ENCODE peak calls at places on chromosomes 12 and 14, in four cellular contexts. One of them, this sample, is unnamed.

GRCh38 chr14:35215110-35215872 is 76.9 kb upstream of the PSMA6 start:
- DNase-seq in trophoblast cell: peak; percentile 37
- DNase-seq in neuronal stem cell: peak; percentile 30
- DNase-seq in mesenchymal stem cell: peak; percentile 79
- DNase-seq in this sample: peak; percentile 80

GRCh38 chr12:52120951-52121847 is 41.7 kb downstream of the SMIM41 start:
- DNase-seq in trophoblast cell: no peak
- DNase-seq in neuronal stem cell: no peak
- DNase-seq in mesenchymal stem cell: no peak
- DNase-seq in this sample: peak; percentile 53

GRCh38 chr12:126676426-126676825 is 1590.5 kb upstream of the TMEM132C start:
- DNase-seq in trophoblast cell: no peak
- DNase-seq in neuronal stem cell: no peak
- DNase-seq in mesenchymal stem cell: no peak
- DNase-seq in this sample: no peak

GRCh38 chr12:69553626-69554248 is 31.5 kb upstream of the CCT2 start:
- DNase-seq in trophoblast cell: peak; percentile 31
- DNase-seq in neuronal stem cell: no peak
- DNase-seq in mesenchymal stem cell: peak; percentile 78
- DNase-seq in this sample: peak; percentile 72

GRCh38 chr14:89320381-89321000 is 96.5 kb downstream of the FOXN3 start:
- DNase-seq in trophoblast cell: no peak
- DNase-seq in neuronal stem cell: no peak
- DNase-seq in mesenchymal stem cell: no peak
- DNase-seq in this sample: peak; percentile 32

GRCh38 chr14:68464716-68465115 is 328.2 kb downstream of the ZFP36L1 start:
- DNase-seq in trophoblast cell: no peak
- DNase-seq in neuronal stem cell: no peak
- DNase-seq in mesenchymal stem cell: no peak
- DNase-seq in this sample: peak; percentile 64

GRCh38 chr12:121939190-121939589 is 20.8 kb downstream of the CFAP251 start:
- DNase-seq in trophoblast cell: peak; percentile 27
- DNase-seq in neuronal stem cell: no peak
- DNase-seq in mesenchymal stem cell: no peak
- DNase-seq in this sample: no peak

GRCh38 chr12:103742349-103742784 is 98.7 kb downstream of the NT5DC3 start:
- DNase-seq in trophoblast cell: no peak
- DNase-seq in neuronal stem cell: no peak
- DNase-seq in mesenchymal stem cell: no peak
- DNase-seq in this sample: no peak

GRCh38 chr12:120228291-120229070 is 27.6 kb upstream of the RPLP0 start:
- DNase-seq in trophoblast cell: peak; percentile 95
- DNase-seq in neuronal stem cell: peak; percentile 83
- DNase-seq in mesenchymal stem cell: peak; percentile 84
- DNase-seq in this sample: peak; percentile 79

GRCh38 chr12:71955946-71956345 is 17.3 kb downstream of the TPH2 start:
- DNase-seq in trophoblast cell: peak; percentile 38
- DNase-seq in neuronal stem cell: no peak
- DNase-seq in mesenchymal stem cell: peak; percentile 67
- DNase-seq in this sample: peak; percentile 89

GRCh38 chr12:3686463-3686862 is 66.4 kb downstream of the CRACR2A start:
- DNase-seq in trophoblast cell: no peak
- DNase-seq in neuronal stem cell: no peak
- DNase-seq in mesenchymal stem cell: no peak
- DNase-seq in this sample: no peak

GRCh38 chr12:30047499-30048262 is 263.9 kb upstream of the TMTC1 start:
- DNase-seq in trophoblast cell: no peak
- DNase-seq in neuronal stem cell: no peak
- DNase-seq in mesenchymal stem cell: peak; percentile 35
- DNase-seq in this sample: peak; percentile 52

GRCh38 chr14:50791201-50791600 is 39.8 kb downstream of the NIN start:
- DNase-seq in trophoblast cell: no peak
- DNase-seq in neuronal stem cell: no peak
- DNase-seq in mesenchymal stem cell: no peak
- DNase-seq in this sample: no peak

GRCh38 chr12:86826051-86826450 is 569.9 kb upstream of the MGAT4C start:
- DNase-seq in trophoblast cell: no peak
- DNase-seq in neuronal stem cell: no peak
- DNase-seq in mesenchymal stem cell: no peak
- DNase-seq in this sample: no peak

DNA sequence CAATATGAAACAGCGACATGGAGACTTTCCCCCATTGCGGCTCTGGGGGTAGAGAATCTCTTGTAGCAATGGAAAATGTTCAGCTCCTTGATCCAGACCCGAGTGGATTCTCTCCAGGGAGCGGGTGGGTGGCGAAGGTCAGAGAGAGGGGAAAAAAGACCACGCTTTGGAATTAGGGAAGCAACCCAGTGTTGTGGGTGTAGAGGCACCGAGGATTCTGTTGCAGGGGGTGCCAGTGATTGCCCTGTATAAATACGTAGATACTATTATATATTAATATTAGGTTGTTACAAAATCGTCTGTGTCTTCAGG is 136.1 kb upstream of the KRAS start:
- DNase-seq in trophoblast cell: no peak
- DNase-seq in neuronal stem cell: no peak
- DNase-seq in mesenchymal stem cell: no peak
- DNase-seq in this sample: no peak
- H3K14ac ChIP-seq in trophoblast cell: no peak overlapping the region
- H3K14ac ChIP-seq in neuronal stem cell: no peak overlapping the region
- H3K14ac ChIP-seq in mesenchymal stem cell: no peak overlapping the region
- H3K14ac ChIP-seq in this sample: peak overlapping the region; percentile 94

GRCh38 chr12:56522486-56523193 is 1.0 kb downstream of the RBMS2 start:
- DNase-seq in trophoblast cell: peak; percentile 18
- DNase-seq in neuronal stem cell: peak; percentile 6
- DNase-seq in mesenchymal stem cell: peak; percentile 55
- DNase-seq in this sample: peak; percentile 13

GRCh38 chr12:56520025-56520810 is 1.4 kb upstream of the RBMS2 start:
- DNase-seq in trophoblast cell: no peak
- DNase-seq in neuronal stem cell: no peak
- DNase-seq in mesenchymal stem cell: peak; percentile 51
- DNase-seq in this sample: peak; percentile 8

GRCh38 chr12:56521209-56521589 is 421 bp upstream of the RBMS2 start:
- DNase-seq in trophoblast cell: peak; percentile 27
- DNase-seq in neuronal stem cell: no peak
- DNase-seq in mesenchymal stem cell: no peak
- DNase-seq in this sample: no peak

GRCh38 chr12:56518570-56518969 is 3.0 kb upstream of the RBMS2 start:
- DNase-seq in trophoblast cell: peak; percentile 37
- DNase-seq in neuronal stem cell: no peak
- DNase-seq in mesenchymal stem cell: peak; percentile 34
- DNase-seq in this sample: peak; percentile 66

GRCh38 chr12:56521590-56522371 is at the start of gene RBMS2:
- DNase-seq in trophoblast cell: peak; percentile 65
- DNase-seq in neuronal stem cell: peak; percentile 77
- DNase-seq in mesenchymal stem cell: peak; percentile 98
- DNase-seq in this sample: peak; percentile 94
- H3K14ac ChIP-seq in trophoblast cell: peak within 1 kb of the TSS; percentile 73
- H3K14ac ChIP-seq in neuronal stem cell: no peak within 1 kb of the TSS
- H3K14ac ChIP-seq in mesenchymal stem cell: no peak within 1 kb of the TSS
- H3K14ac ChIP-seq in this sample: peak within 1 kb of the TSS; percentile 100

GRCh38 chr12:54166543-54167499 is 22.0 kb downstream of the SMUG1 start:
- DNase-seq in trophoblast cell: no peak
- DNase-seq in neuronal stem cell: no peak
- DNase-seq in mesenchymal stem cell: no peak
- DNase-seq in this sample: no peak
- H3K14ac ChIP-seq in trophoblast cell: no peak overlapping the region
- H3K14ac ChIP-seq in neuronal stem cell: no peak overlapping the region
- H3K14ac ChIP-seq in mesenchymal stem cell: no peak overlapping the region
- H3K14ac ChIP-seq in this sample: no peak overlapping the region

GRCh38 chr14:90500665-90501370 is 104.0 kb downstream of the CALM1 start:
- DNase-seq in trophoblast cell: no peak
- DNase-seq in neuronal stem cell: no peak
- DNase-seq in mesenchymal stem cell: no peak
- DNase-seq in this sample: no peak
- H3K14ac ChIP-seq in trophoblast cell: peak overlapping the region; percentile 4
- H3K14ac ChIP-seq in neuronal stem cell: no peak overlapping the region
- H3K14ac ChIP-seq in mesenchymal stem cell: no peak overlapping the region
- H3K14ac ChIP-seq in this sample: no peak overlapping the region

GRCh38 chr14:51860836-51861583 is 598 bp downstream of the GNG2 start:
- DNase-seq in trophoblast cell: no peak
- DNase-seq in neuronal stem cell: no peak
- DNase-seq in mesenchymal stem cell: peak; percentile 56
- DNase-seq in this sample: peak; percentile 53
- H3K14ac ChIP-seq in trophoblast cell: no peak overlapping the region
- H3K14ac ChIP-seq in neuronal stem cell: no peak overlapping the region
- H3K14ac ChIP-seq in mesenchymal stem cell: no peak overlapping the region
- H3K14ac ChIP-seq in this sample: peak overlapping the region; percentile 82

DNA sequence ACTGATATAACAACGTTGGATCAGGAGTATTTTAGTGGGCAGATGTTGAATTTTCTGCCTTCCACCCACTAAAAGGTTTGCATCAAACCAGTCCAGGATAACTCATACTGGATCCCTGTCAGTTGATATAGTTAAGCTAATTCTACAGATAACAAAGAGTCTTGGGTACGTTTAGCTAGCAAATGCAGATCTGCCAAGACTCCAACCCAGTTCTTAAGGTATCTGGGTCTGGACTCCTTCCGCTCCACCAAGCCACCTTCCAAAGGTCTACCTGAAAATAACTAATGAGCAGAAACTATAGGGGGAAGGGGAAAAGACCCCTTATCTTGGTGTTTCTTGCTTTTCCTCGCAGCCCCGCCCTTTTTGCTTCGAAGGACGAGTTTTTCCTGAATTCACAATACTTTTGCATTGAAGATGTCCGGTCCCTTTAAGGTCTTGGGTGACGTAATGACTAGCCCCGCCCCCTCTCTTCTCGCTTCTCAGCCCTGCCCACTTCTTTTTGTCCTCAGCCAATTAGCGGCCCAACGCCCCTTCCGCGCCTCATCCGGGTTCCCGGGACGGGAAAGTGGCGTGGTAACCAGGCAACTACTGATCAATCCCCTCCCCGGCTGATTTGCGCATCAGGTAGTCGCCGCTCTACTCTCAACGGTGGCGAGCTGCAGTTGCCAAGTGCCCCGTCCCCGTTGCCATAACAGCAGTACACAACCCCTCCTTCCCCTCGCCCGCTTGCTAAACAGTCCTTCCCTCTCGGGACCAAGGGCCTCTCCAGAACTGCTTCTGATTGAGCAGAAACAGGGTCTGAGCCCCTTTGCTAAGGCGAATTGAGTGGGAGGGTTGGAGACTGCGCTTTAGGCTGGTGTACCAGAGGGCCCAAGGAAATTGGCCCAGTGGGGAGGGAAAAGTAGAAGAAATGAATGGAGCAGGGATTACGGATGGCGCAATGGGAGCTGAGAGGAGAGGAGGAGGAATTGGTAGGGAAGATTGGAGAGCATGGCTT is at the start of gene LRRC23:
- DNase-seq in trophoblast cell: peak; percentile 91
- DNase-seq in neuronal stem cell: peak; percentile 99
- DNase-seq in mesenchymal stem cell: peak; percentile 97
- DNase-seq in this sample: peak; percentile 93
- H3K14ac ChIP-seq in trophoblast cell: peak within 1 kb of the TSS; percentile 93
- H3K14ac ChIP-seq in neuronal stem cell: no peak within 1 kb of the TSS
- H3K14ac ChIP-seq in mesenchymal stem cell: no peak within 1 kb of the TSS
- H3K14ac ChIP-seq in this sample: peak within 1 kb of the TSS; percentile 85

DNA sequence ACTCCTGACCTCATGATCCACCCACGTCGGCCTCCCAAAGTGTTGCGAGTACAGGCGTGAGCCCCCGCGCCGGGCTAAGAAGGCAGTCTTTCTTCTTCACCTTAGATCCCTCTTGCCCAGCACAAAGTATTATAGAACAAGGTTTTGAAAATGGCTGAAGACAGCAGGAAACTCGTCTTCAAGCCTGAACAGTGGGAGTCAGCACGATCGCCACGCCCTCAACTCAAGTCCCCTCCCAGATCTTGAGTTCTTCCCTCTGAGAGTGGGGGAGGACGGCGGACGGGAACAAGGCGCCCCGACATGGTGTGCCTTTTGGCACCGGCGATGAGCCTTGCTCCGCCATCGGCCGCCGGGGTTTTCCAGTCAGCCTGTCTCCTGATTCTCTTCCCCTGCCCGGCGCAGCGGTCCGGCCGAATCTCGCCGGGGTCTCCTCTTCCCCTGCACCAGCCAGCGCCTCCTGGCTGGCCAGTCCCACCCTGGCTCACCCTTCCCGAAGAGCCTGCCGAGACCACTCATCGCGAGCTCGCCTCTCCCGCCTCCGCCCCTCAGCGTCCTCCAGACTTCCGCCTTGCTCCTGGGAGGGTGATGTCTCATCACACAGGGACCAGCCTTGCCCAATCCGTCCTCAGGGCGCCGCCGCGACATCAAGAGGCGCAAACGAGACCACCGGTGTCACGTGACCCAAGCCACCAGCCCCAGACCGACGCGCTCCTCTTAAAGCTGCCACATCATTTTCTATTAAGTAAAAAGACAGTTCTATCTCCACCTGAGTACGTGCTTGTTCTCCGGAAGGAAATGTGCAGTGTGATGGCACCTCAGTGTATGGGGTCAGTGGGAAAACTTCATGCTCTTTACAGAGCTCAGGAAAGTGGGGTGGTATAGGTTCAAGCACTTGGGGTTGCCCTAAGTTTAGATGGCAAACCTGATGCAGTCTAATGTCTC is at the start of gene CHMP4A:
- DNase-seq in trophoblast cell: peak; percentile 97
- DNase-seq in neuronal stem cell: peak; percentile 94
- DNase-seq in mesenchymal stem cell: peak; percentile 99
- DNase-seq in this sample: peak; percentile 99
- H3K14ac ChIP-seq in trophoblast cell: peak within 1 kb of the TSS; percentile 73
- H3K14ac ChIP-seq in neuronal stem cell: peak within 1 kb of the TSS; percentile 77
- H3K14ac ChIP-seq in mesenchymal stem cell: no peak within 1 kb of the TSS
- H3K14ac ChIP-seq in this sample: peak within 1 kb of the TSS; percentile 99